ENCODE peak calls at places on chromosomes 6 and 20, in seven cellular contexts. I is right lobe of liver; O is HS-5; S is effector memory CD8-positive, alpha-beta T cell; C is RWPE1; Y is AG08396; U is non-pigmented ciliary epithelial cell. P is an unnamed sample.

GRCh38 chr6:44528716-44529115 is 141.2 kb downstream of the CDC5L start:
- DNase-seq in I (no peak), O (no peak), S (no peak), C (no peak), Y (no peak), U (no peak), P (no peak)

GRCh38 chr20:46142124-46142523 is 24.0 kb downstream of the CD40 start:
- DNase-seq in I (no peak), O (no peak), S (no peak), C (no peak), Y (no peak), U (no peak), P (no peak)

GRCh38 chr6:132813173-132813856 is 1.1 kb upstream of the RPS12 start:
- DNase-seq in I (peak), O (peak), S (peak), C (no peak), Y (no peak), U (no peak), P (peak)

GRCh38 chr6:56550307-56550706 is 92.4 kb downstream of the DST start:
- DNase-seq in I (no peak), O (no peak), S (no peak), C (no peak), Y (no peak), U (no peak), P (no peak)

GRCh38 chr20:56439784-56440291 is 27.8 kb downstream of the CASS4 start:
- DNase-seq in I (no peak), O (peak), S (no peak), C (no peak), Y (peak), U (peak), P (peak)

GRCh38 chr6:7725849-7726415 is at the start of gene BMP6:
- DNase-seq in I (peak), O (no peak), S (no peak), C (peak), Y (peak), U (peak), P (peak)

GRCh38 chr6:122829456-122829855 is 40.4 kb downstream of the SMPDL3A start:
- DNase-seq in I (no peak), O (no peak), S (no peak), C (no peak), Y (no peak), U (no peak), P (no peak)

GRCh38 chr6:68559716-68560115 is 75.4 kb upstream of the ADGRB3 start:
- DNase-seq in I (no peak), O (no peak), S (no peak), C (no peak), Y (no peak), U (no peak), P (no peak)